ENCODE peak calls at places on chromosomes 12 and 14, in four cellular contexts. One of them, this sample, is unnamed.

GRCh38 chr14:40417777-40418401 is 985.7 kb upstream of the FBXO33 start:
- DNase-seq in H7: peak; percentile 34
- DNase-seq in left cardiac atrium: no peak
- DNase-seq in GM19239: peak; percentile 1
- DNase-seq in this sample: peak; percentile 24

GRCh38 chr14:60349663-60350365 is 100.8 kb downstream of the PPM1A start:
- DNase-seq in GM19239: no peak
- DNase-seq in left cardiac atrium: no peak
- DNase-seq in H7: no peak
- DNase-seq in this sample: no peak

GRCh38 chr12:56126732-56127239 is 1.3 kb upstream of the ESYT1 start:
- DNase-seq in GM19239: no peak
- DNase-seq in H7: no peak
- DNase-seq in left cardiac atrium: no peak
- DNase-seq in this sample: no peak

GRCh38 chr12:28177461-28177860 is 12.8 kb upstream of the CCDC91 start:
- DNase-seq in H7: no peak
- DNase-seq in GM19239: no peak
- DNase-seq in left cardiac atrium: no peak
- DNase-seq in this sample: no peak

GRCh38 chr14:34895277-34895676 is 20.1 kb upstream of the BAZ1A start:
- DNase-seq in GM19239: no peak
- DNase-seq in H7: peak; percentile 28
- DNase-seq in left cardiac atrium: no peak
- DNase-seq in this sample: no peak

GRCh38 chr12:19970116-19970515 is 398.2 kb upstream of the PDE3A start:
- DNase-seq in left cardiac atrium: no peak
- DNase-seq in H7: no peak
- DNase-seq in GM19239: no peak
- DNase-seq in this sample: peak; percentile 37

GRCh38 chr12:25328082-25328712 is 77.5 kb upstream of the KRAS start:
- DNase-seq in GM19239: no peak
- DNase-seq in H7: no peak
- DNase-seq in left cardiac atrium: no peak
- DNase-seq in this sample: peak; percentile 15

GRCh38 chr12:14975451-14975850 is 2.6 kb downstream of the PDE6H start:
- DNase-seq in H7: no peak
- DNase-seq in GM19239: no peak
- DNase-seq in left cardiac atrium: no peak
- DNase-seq in this sample: no peak

GRCh38 chr12:42886160-42886559 is 296.6 kb upstream of the PRICKLE1 start:
- DNase-seq in H7: no peak
- DNase-seq in GM19239: no peak
- DNase-seq in left cardiac atrium: no peak
- DNase-seq in this sample: no peak

GRCh38 chr14:49959822-49960408 is 67.0 kb downstream of the ARF6 start:
- DNase-seq in H7: no peak
- DNase-seq in GM19239: no peak
- DNase-seq in left cardiac atrium: no peak
- DNase-seq in this sample: no peak

GRCh38 chr12:29287622-29288021 is 93.3 kb downstream of the ERGIC2 start:
- DNase-seq in GM19239: no peak
- DNase-seq in left cardiac atrium: no peak
- DNase-seq in H7: peak; percentile 17
- DNase-seq in this sample: no peak

GRCh38 chr14:105857816-105858675 is 331.7 kb downstream of the TMEM121 start:
- DNase-seq in H7: no peak
- DNase-seq in GM19239: no peak
- DNase-seq in left cardiac atrium: peak; percentile 16
- DNase-seq in this sample: no peak

GRCh38 chr12:27453462-27453861 is 6.9 kb downstream of the SMCO2 start:
- DNase-seq in left cardiac atrium: no peak
- DNase-seq in H7: no peak
- DNase-seq in GM19239: no peak
- DNase-seq in this sample: no peak

GRCh38 chr12:113842699-113843098 is 123.4 kb downstream of the RBM19 start:
- DNase-seq in H7: no peak
- DNase-seq in GM19239: no peak
- DNase-seq in left cardiac atrium: no peak
- DNase-seq in this sample: no peak

GRCh38 chr12:121490401-121491257 is 90.2 kb downstream of the KDM2B start:
- DNase-seq in GM19239: no peak
- DNase-seq in H7: no peak
- DNase-seq in left cardiac atrium: no peak
- DNase-seq in this sample: no peak

GRCh38 chr12:112331891-112332290 is 50.3 kb downstream of the HECTD4 start:
- DNase-seq in H7: no peak
- DNase-seq in left cardiac atrium: no peak
- DNase-seq in GM19239: no peak
- DNase-seq in this sample: no peak

GRCh38 chr12:92156704-92157395 is 11.2 kb upstream of the BTG1 start:
- DNase-seq in GM19239: no peak
- DNase-seq in H7: no peak
- DNase-seq in left cardiac atrium: no peak
- DNase-seq in this sample: no peak

GRCh38 chr14:64698899-64699298 is 5.3 kb upstream of the PLEKHG3 start:
- DNase-seq in GM19239: no peak
- DNase-seq in left cardiac atrium: no peak
- DNase-seq in H7: peak; percentile 33
- DNase-seq in this sample: no peak

GRCh38 chr14:75711796-75712211 is 50.8 kb downstream of the TTLL5 start:
- DNase-seq in H7: peak; percentile 31
- DNase-seq in GM19239: no peak
- DNase-seq in left cardiac atrium: peak; percentile 55
- DNase-seq in this sample: peak; percentile 88

GRCh38 chr12:106861984-106862894 is 87.8 kb downstream of the RIC8B start:
- DNase-seq in H7: no peak
- DNase-seq in left cardiac atrium: no peak
- DNase-seq in GM19239: no peak
- DNase-seq in this sample: peak; percentile 7

GRCh38 chr12:69331846-69332684 is 16.1 kb upstream of the LYZ start:
- DNase-seq in GM19239: no peak
- DNase-seq in left cardiac atrium: no peak
- DNase-seq in H7: no peak
- DNase-seq in this sample: no peak

GRCh38 chr12:93569656-93570551 is 2.6 kb upstream of the SOCS2 start:
- DNase-seq in left cardiac atrium: peak; percentile 89
- DNase-seq in GM19239: peak; percentile 67
- DNase-seq in H7: peak; percentile 94
- DNase-seq in this sample: peak; percentile 54

GRCh38 chr12:47832263-47832933 is 12.7 kb upstream of the HDAC7 start:
- DNase-seq in GM19239: no peak
- DNase-seq in left cardiac atrium: no peak
- DNase-seq in H7: no peak
- DNase-seq in this sample: no peak

GRCh38 chr14:71586131-71586893 is 345.9 kb upstream of the RGS6 start:
- DNase-seq in GM19239: no peak
- DNase-seq in H7: no peak
- DNase-seq in left cardiac atrium: no peak
- DNase-seq in this sample: no peak

GRCh38 chr14:79809849-79810612 is 401.3 kb downstream of the DIO2 start:
- DNase-seq in left cardiac atrium: no peak
- DNase-seq in H7: peak; percentile 25
- DNase-seq in GM19239: no peak
- DNase-seq in this sample: no peak

GRCh38 chr12:108641446-108642268 is 8.0 kb upstream of the SELPLG start:
- DNase-seq in H7: no peak
- DNase-seq in left cardiac atrium: no peak
- DNase-seq in GM19239: no peak
- DNase-seq in this sample: no peak

GRCh38 chr12:6607751-6608591 is 792 bp upstream of the CHD4 start:
- DNase-seq in H7: peak; percentile 66
- DNase-seq in left cardiac atrium: no peak
- DNase-seq in GM19239: peak; percentile 36
- DNase-seq in this sample: peak; percentile 89

This sample was measured in NCI-H226.